ENCODE peak calls at places on chromosomes 2 and 18, in five cellular contexts. N is endothelial cell, D is H54, A is AML-193, T is HT1080. P is an unnamed sample.

GRCh38 chr2:52594036-52594435 is 1173.6 kb upstream of the CHAC2 start:
- DNase-seq in D (no peak), A (no peak), N (no peak), T (no peak), P (no peak)

GRCh38 chr2:64831977-64832328 is 157.2 kb upstream of the SLC1A4 start:
- DNase-seq in N (no peak), A (no peak), D (no peak), T (no peak), P (no peak)

GRCh38 chr2:179861777-179862117 is 335 bp upstream of the ZNF385B start:
- DNase-seq in T (no peak), N (peak), D (no peak), A (no peak), P (no peak)

GRCh38 chr2:96156011-96156820 is 11.0 kb upstream of the DUSP2 start:
- DNase-seq in D (no peak), A (no peak), N (no peak), T (no peak), P (no peak)

GRCh38 chr2:152309352-152310214 is 25.4 kb upstream of the FMNL2 start:
- DNase-seq in T (no peak), A (no peak), D (no peak), N (no peak), P (no peak)

GRCh38 chr2:240358080-240358479 is 77.4 kb upstream of the GPC1 start:
- DNase-seq in T (no peak), A (no peak), D (no peak), N (no peak), P (no peak)

GRCh38 chr18:77776104-77776503 is 526.5 kb downstream of the GALR1 start:
- DNase-seq in N (no peak), A (no peak), T (no peak), D (no peak), P (peak)

GRCh38 chr2:204340511-204340910 is 204.8 kb upstream of the PARD3B start:
- DNase-seq in N (no peak), T (no peak), D (no peak), A (no peak), P (no peak)